ENCODE peak calls at places on chromosomes 1 and 21, in six cellular contexts. Q, I, A, U, Y and Z are unnamed samples.

GRCh38 chr1:116268211-116268610 is 104.8 kb upstream of the ATP1A1 start:
- DNase-seq in Q (peak), I (no peak), A (no peak), U (no peak), Y (peak), Z (peak)

GRCh38 chr1:24206516-24207394 is 19.7 kb upstream of the IFNLR1 start:
- DNase-seq in Q (no peak), I (no peak), A (no peak), U (no peak), Y (peak), Z (no peak)

GRCh38 chr1:47262787-47263413 is 30.9 kb upstream of the TAL1 start:
- DNase-seq in Q (no peak), I (peak), A (no peak), U (no peak), Y (peak), Z (peak)

GRCh38 chr21:43201491-43201890 is 32.7 kb downstream of the CRYAA start:
- DNase-seq in Q (no peak), I (no peak), A (no peak), U (no peak), Y (no peak), Z (no peak)

GRCh38 chr1:204583909-204584632 is 67.9 kb downstream of the MDM4 start:
- DNase-seq in Q (no peak), I (no peak), A (no peak), U (no peak), Y (peak), Z (no peak)

GRCh38 chr1:156176610-156177210 is 17.2 kb upstream of the SLC25A44 start:
- DNase-seq in Q (peak), I (no peak), A (no peak), U (no peak), Y (no peak), Z (no peak)

GRCh38 chr21:38925923-38926322 is 120.2 kb downstream of the ETS2 start:
- DNase-seq in Q (peak), I (no peak), A (no peak), U (peak), Y (peak), Z (peak)

GRCh38 chr1:206705187-206705586 is 20.5 kb downstream of the MAPKAPK2 start:
- DNase-seq in Q (peak), I (no peak), A (no peak), U (no peak), Y (no peak), Z (peak)

GRCh38 chr1:244393604-244394176 is 58.0 kb downstream of the ADSS2 start:
- DNase-seq in Q (no peak), I (no peak), A (no peak), U (no peak), Y (no peak), Z (no peak)

GRCh38 chr1:31640179-31640578 is 4.5 kb downstream of the PEF1 start:
- DNase-seq in Q (no peak), I (no peak), A (no peak), U (no peak), Y (no peak), Z (no peak)

GRCh38 chr1:224497714-224498573 is 63.3 kb upstream of the WDR26 start:
- DNase-seq in Q (no peak), I (no peak), A (peak), U (peak), Y (peak), Z (peak)

GRCh38 chr1:228150458-228151169 is 884 bp downstream of the GJC2 start:
- DNase-seq in Q (peak), I (peak), A (no peak), U (no peak), Y (no peak), Z (peak)

GRCh38 chr1:167455786-167456446 is 62.4 kb downstream of the CD247 start:
- DNase-seq in Q (no peak), I (peak), A (no peak), U (no peak), Y (peak), Z (peak)

GRCh38 chr1:23910553-23911246 is 2.5 kb downstream of the CNR2 start:
- DNase-seq in Q (no peak), I (no peak), A (peak), U (no peak), Y (no peak), Z (no peak)

GRCh38 chr1:208258277-208258676 is 14.1 kb upstream of the PLXNA2 start:
- DNase-seq in Q (no peak), I (no peak), A (no peak), U (no peak), Y (no peak), Z (no peak)

GRCh38 chr1:212583082-212583615 is 25.4 kb upstream of the ATF3 start:
- DNase-seq in Q (no peak), I (no peak), A (no peak), U (no peak), Y (no peak), Z (no peak)

GRCh38 chr1:11598461-11598860 is 55.8 kb downstream of the FBXO2 start:
- DNase-seq in Q (no peak), I (no peak), A (no peak), U (no peak), Y (no peak), Z (peak)

GRCh38 chr1:151510614-151510956 is 602 bp upstream of the CGN start:
- DNase-seq in Q (no peak), I (no peak), A (no peak), U (no peak), Y (no peak), Z (no peak)

GRCh38 chr1:114702699-114703098 is 7.4 kb upstream of the AMPD1 start:
- DNase-seq in Q (no peak), I (no peak), A (no peak), U (no peak), Y (no peak), Z (no peak)

GRCh38 chr1:34162852-34163766 is 1.9 kb downstream of the CSMD2 start:
- DNase-seq in Q (peak), I (peak), A (no peak), U (peak), Y (peak), Z (peak)

GRCh38 chr1:175195798-175196197 is 3.2 kb upstream of the KIAA0040 start:
- DNase-seq in Q (no peak), I (no peak), A (no peak), U (no peak), Y (peak), Z (no peak)

GRCh38 chr1:183711691-183712401 is 58.7 kb upstream of the APOBEC4 start:
- DNase-seq in Q (no peak), I (no peak), A (no peak), U (peak), Y (no peak), Z (peak)

GRCh38 chr1:101728029-101728428 is 268.7 kb downstream of the OLFM3 start:
- DNase-seq in Q (no peak), I (no peak), A (no peak), U (no peak), Y (no peak), Z (no peak)

GRCh38 chr21:15126948-15127347 is 62.1 kb upstream of the NRIP1 start:
- DNase-seq in Q (no peak), I (no peak), A (no peak), U (no peak), Y (no peak), Z (no peak)

GRCh38 chr1:25118554-25118953 is 113.7 kb downstream of the SYF2 start:
- DNase-seq in Q (no peak), I (no peak), A (no peak), U (no peak), Y (no peak), Z (no peak)

GRCh38 chr1:6002714-6003501 is 10.7 kb upstream of the NPHP4 start:
- DNase-seq in Q (peak), I (peak), A (no peak), U (no peak), Y (no peak), Z (no peak)

GRCh38 chr1:236489710-236490377 is 33.9 kb upstream of the LGALS8 start:
- DNase-seq in Q (no peak), I (no peak), A (no peak), U (no peak), Y (peak), Z (peak)

GRCh38 chr1:221776495-221777413 is 34.9 kb upstream of the DUSP10 start:
- DNase-seq in Q (no peak), I (no peak), A (no peak), U (no peak), Y (no peak), Z (no peak)

GRCh38 chr1:199297901-199298300 is 659.1 kb downstream of the PTPRC start:
- DNase-seq in Q (no peak), I (no peak), A (no peak), U (no peak), Y (no peak), Z (no peak)

GRCh38 chr1:64505232-64505943 is 35.5 kb downstream of the CACHD1 start:
- DNase-seq in Q (peak), I (peak), A (peak), U (no peak), Y (no peak), Z (no peak)

GRCh38 chr1:211344335-211344664 is 17.7 kb downstream of the TRAF5 start:
- DNase-seq in Q (no peak), I (no peak), A (no peak), U (no peak), Y (no peak), Z (no peak)

GRCh38 chr1:7042322-7043231 is 257.3 kb downstream of the CAMTA1 start:
- DNase-seq in Q (no peak), I (peak), A (no peak), U (no peak), Y (no peak), Z (peak)

GRCh38 chr1:57357462-57357861 is 66.4 kb downstream of the DAB1 start:
- DNase-seq in Q (no peak), I (no peak), A (no peak), U (no peak), Y (no peak), Z (no peak)
- TF ChIP-seq CTCF in Q (no peak), I (no peak), A (no peak), U (no peak), Y (no peak), Z (no peak)

DNA sequence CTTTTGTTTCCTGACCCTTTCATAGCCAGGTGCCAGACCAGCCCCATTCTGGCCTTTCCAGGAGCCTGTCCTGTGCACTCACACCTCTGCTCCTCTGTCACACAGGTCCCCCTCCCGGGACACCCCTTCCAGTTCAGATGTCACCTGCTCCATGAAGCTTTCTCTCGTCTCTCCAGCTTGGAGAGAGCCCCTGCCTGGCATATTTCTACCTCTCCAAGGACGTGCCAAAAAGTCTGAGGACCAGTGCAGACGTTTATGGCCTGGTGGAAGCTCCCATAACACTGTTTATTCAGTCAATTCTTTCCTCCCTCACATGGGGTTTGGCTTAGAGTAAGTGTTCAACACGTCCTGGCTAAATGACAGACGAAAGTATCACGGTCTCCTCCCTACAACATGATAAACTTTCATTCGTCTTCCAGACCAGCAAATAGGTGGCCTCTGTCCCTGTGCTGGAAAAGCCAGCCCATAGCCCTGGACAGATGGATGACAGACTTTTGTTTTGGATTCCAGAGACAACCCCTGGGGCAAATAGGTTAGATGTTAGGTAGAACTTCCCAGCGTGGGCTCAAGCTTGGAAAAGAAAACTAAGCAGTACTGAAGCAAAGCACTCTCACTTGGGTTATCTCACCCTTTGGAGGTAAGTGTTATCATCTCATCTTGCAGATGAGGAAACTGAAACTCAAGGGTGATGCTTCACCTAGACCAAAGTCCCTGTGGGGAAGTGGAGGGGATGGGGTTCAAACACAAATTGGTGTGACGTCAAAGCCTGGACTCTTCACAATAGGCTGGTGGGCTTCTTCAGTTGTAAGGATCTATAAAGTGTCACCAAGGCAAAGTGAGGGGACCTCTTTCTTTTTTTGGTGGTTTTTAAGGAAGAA is 52.9 kb upstream of the ECE1 start:
- DNase-seq in Q (no peak), I (no peak), A (no peak), U (no peak), Y (peak), Z (no peak)
- H3K4me3 ChIP-seq in Q (peak), I (no peak), A (peak), U (peak), Y (peak), Z (peak)

DNA sequence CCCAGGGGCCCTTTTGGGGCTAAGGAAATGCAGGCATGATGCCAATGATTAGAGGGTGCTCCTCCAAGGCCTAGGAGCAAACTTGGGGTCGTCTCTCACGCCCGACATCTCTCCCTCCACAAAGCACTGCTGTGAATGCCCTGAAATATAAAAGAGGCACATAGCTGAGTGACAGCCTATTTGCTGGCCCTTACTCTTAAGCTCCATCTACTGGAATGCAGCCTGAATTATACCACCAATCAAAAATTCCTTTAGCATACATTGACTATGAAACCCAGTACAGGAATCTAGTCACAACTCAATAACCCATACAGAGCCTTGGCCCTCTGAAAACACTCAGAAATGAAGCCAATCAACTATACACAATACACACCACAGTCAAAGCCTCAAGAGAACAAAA is 105.5 kb downstream of the LRIG2 start:
- DNase-seq in Q (no peak), I (no peak), A (no peak), U (no peak), Y (no peak), Z (peak)
- TF ChIP-seq CTCF in Q (no peak), I (no peak), A (no peak), U (no peak), Y (no peak), Z (peak)

GRCh38 chr21:45455321-45456013 is 50.5 kb downstream of the COL18A1 start:
- DNase-seq in Q (no peak), I (no peak), A (no peak), U (no peak), Y (peak), Z (no peak)

GRCh38 chr21:45457832-45458172 is 52.8 kb downstream of the COL18A1 start:
- DNase-seq in Q (no peak), I (no peak), A (no peak), U (no peak), Y (no peak), Z (no peak)

GRCh38 chr21:45457161-45457831 is 52.3 kb downstream of the COL18A1 start:
- DNase-seq in Q (no peak), I (no peak), A (no peak), U (no peak), Y (no peak), Z (no peak)

GRCh38 chr21:45456014-45456835 is 51.3 kb downstream of the COL18A1 start:
- DNase-seq in Q (no peak), I (no peak), A (no peak), U (no peak), Y (no peak), Z (no peak)

DNA sequence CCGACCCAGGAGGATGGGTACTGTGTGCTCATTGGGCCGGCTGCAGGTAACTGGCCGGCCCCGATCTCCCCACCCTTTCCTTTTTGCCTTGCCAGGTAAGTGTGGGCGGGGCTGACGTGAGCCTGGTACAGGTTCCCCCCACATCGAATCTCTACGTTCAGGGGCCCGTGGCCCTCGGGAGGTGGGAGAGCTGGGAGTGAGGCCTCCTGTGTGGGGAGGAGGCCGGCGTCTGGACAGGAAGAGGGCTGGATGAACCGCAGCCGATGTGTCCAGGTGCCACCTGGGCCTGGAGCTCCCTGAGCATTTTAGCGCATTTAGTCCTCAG is 51.8 kb downstream of the COL18A1 start:
- DNase-seq in Q (no peak), I (no peak), A (no peak), U (no peak), Y (no peak), Z (no peak)
- H3K4me3 ChIP-seq in Q (peak), I (no peak), A (no peak), U (no peak), Y (no peak), Z (no peak)

DNA sequence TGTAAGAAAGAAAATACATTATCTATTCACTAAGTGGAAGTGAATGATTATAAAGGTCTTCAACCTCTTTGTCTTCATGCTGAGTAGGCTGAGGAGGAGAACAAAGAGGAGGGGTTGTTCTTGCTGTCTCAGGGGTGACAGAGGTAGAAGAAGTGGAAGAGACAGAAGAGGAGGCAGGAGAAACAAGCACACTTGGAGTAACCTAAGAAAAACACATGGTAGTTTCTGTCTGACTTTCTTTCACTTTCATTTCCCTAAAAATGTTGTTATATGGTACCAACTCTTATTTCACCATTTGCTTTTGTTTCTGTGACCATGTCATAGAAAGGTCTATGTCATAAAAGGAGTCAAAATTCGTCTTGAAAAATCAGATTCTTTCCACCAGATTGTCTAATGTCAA is 696.6 kb upstream of the BRINP3 start:
- DNase-seq in Q (no peak), I (no peak), A (no peak), U (no peak), Y (no peak), Z (no peak)
- TF ChIP-seq CTCF in Q (no peak), I (no peak), A (no peak), U (no peak), Y (no peak), Z (no peak)